ENCODE peak calls at places on chromosomes 6 and 20, in five cellular contexts. E is activated B cell treated with CpG ODN at 0.5 μM for 24 hours, N is AG09309, W is OCI-LY7, T is SK-N-SH. Q is an unnamed sample.

GRCh38 chr6:66340736-66341135 is 633.7 kb upstream of the EYS start:
- DNase-seq in E (no peak), N (no peak), W (no peak), T (no peak), Q (no peak)

GRCh38 chr6:16380220-16380809 is 141.9 kb downstream of the GMPR start:
- DNase-seq in E (no peak), N (no peak), W (no peak), T (peak), Q (peak)

GRCh38 chr6:107977283-107977682 is 19.3 kb upstream of the SEC63 start:
- DNase-seq in E (no peak), N (no peak), W (peak), T (peak), Q (no peak)

GRCh38 chr6:67594366-67594765 is 1040.7 kb upstream of the ADGRB3 start:
- DNase-seq in E (no peak), N (no peak), W (no peak), T (no peak), Q (no peak)

GRCh38 chr6:166561766-166562165 is 24.7 kb downstream of the RAMACL start:
- DNase-seq in E (no peak), N (peak), W (no peak), T (no peak), Q (no peak)

GRCh38 chr20:49584418-49585382 is 16.8 kb upstream of the PTGIS start:
- DNase-seq in E (no peak), N (no peak), W (no peak), T (no peak), Q (no peak)

GRCh38 chr6:159790947-159791598 is 806 bp downstream of the MRPL18 start:
- DNase-seq in E (peak), N (no peak), W (peak), T (no peak), Q (peak)

GRCh38 chr6:98835149-98836024 is 1.0 kb downstream of the POU3F2 start:
- DNase-seq in E (no peak), N (no peak), W (no peak), T (peak), Q (no peak)

GRCh38 chr20:36932476-36933426 is 18.8 kb downstream of the SAMHD1 start:
- DNase-seq in E (no peak), N (no peak), W (no peak), T (no peak), Q (no peak)

GRCh38 chr6:9064156-9064555 is 628.8 kb upstream of the SLC35B3 start:
- DNase-seq in E (no peak), N (no peak), W (no peak), T (no peak), Q (no peak)

GRCh38 chr6:42260972-42261371 is 43.3 kb upstream of the MRPS10 start:
- DNase-seq in E (no peak), N (no peak), W (peak), T (peak), Q (no peak)

GRCh38 chr6:80523531-80523970 is 417.1 kb downstream of the BCKDHB start:
- DNase-seq in E (no peak), N (no peak), W (no peak), T (no peak), Q (no peak)

GRCh38 chr6:33619166-33619565 is 2.0 kb upstream of the ITPR3 start:
- DNase-seq in E (no peak), N (no peak), W (no peak), T (no peak), Q (no peak)
- TF ChIP-seq CTCF in E (no peak), N (no peak), W (no peak), T (no peak), Q (no peak)

GRCh38 chr6:36595168-36595818 is 1.1 kb downstream of the SRSF3 start:
- DNase-seq in E (no peak), N (no peak), W (peak), T (peak), Q (no peak)

GRCh38 chr6:36596359-36596758 is 2.2 kb downstream of the SRSF3 start:
- DNase-seq in E (no peak), N (no peak), W (no peak), T (no peak), Q (no peak)

GRCh38 chr6:36594816-36595167 is 630 bp downstream of the SRSF3 start:
- DNase-seq in E (no peak), N (no peak), W (peak), T (no peak), Q (no peak)

GRCh38 chr6:36592221-36592655 is 1.9 kb upstream of the SRSF3 start:
- DNase-seq in E (no peak), N (no peak), W (peak), T (no peak), Q (peak)

GRCh38 chr6:36594029-36594815 is at the start of gene SRSF3:
- DNase-seq in E (peak), N (peak), W (peak), T (peak), Q (peak)
- TF ChIP-seq CTCF in E (no peak), N (peak), W (peak), T (peak), Q (peak)

GRCh38 chr6:128333581-128334223 is 186.7 kb downstream of the PTPRK start:
- DNase-seq in E (no peak), N (no peak), W (no peak), T (no peak), Q (no peak)

GRCh38 chr6:128323011-128323410 is 197.4 kb downstream of the PTPRK start:
- DNase-seq in E (no peak), N (no peak), W (no peak), T (no peak), Q (no peak)

DNA sequence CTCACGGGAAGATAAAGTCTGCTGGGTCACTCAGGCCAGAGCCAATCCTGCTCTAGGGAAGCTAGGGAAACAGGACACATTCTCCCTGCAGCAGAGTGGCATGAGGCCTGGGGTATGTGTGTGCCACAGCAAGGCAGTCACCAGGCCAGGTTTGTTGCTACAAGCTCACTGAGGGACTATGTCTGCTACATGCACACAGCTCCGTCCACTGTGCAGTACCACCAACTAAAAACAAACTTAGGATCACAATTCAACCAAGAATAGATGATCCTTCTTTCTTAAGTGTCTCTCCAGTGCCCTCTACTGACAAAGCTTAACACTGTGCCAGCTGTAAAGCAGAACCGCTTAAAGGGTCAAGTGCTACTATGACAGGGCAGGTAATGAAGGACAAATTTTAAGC is 192.5 kb downstream of the PTPRK start:
- DNase-seq in E (no peak), N (no peak), W (peak), T (peak), Q (peak)
- TF ChIP-seq CTCF in E (no peak), N (peak), W (peak), T (peak), Q (peak)

GRCh38 chr20:3785240-3786125 is 1.1 kb downstream of the CENPB start:
- DNase-seq in E (no peak), N (no peak), W (no peak), T (peak), Q (no peak)

GRCh38 chr20:3784863-3785239 is 1.7 kb downstream of the CENPB start:
- DNase-seq in E (no peak), N (no peak), W (no peak), T (no peak), Q (no peak)

GRCh38 chr20:3786126-3786484 is 435 bp downstream of the CENPB start:
- DNase-seq in E (no peak), N (no peak), W (no peak), T (peak), Q (peak)

GRCh38 chr20:3788685-3789155 is 2.2 kb upstream of the CENPB start:
- DNase-seq in E (no peak), N (no peak), W (peak), T (no peak), Q (no peak)

DNA sequence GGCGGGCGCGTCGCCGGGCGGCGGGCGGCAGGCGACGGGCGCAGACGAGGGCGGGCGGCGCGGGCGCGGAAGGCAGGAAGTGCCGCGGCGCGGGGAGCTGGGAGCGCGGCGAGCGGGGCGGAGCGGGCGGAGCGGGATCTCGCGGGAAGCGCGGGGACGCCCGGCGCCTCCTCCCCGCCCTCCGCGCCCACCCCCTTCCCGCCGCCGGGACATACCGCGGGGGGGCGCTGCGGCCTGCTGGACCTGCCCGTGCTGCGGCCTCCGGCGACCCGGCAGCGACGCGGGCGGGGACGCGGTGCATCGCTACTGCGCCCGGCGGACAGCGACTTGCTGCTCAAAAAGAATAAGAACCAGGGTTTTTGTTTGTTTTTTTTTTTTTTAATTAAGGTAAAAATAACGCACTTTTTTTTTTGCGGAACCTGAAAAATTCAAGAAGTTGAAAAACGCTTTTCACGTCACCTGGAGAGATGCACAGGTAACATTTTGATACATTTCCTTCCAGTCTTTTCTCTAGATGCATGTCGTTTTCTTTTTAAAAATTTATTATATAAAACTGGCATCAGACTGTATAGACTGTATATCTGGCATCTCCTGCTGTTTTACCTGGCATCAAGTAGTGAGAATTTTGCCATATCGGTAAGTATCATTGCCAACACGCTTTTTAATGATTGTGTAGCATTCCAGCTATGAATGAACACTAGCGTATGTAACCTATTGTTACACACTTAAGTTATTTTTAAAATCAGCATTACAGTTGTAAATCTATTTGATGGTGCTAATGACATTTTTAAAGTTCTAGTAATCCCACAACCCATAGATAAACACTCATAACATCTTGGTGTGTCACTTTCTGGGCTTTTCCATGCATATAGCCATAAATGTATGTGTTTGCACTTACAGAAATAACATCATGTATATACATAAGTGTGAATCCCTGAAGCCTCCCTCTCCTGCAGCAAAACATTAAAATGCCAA is at the start of gene CENPB:
- DNase-seq in E (peak), N (no peak), W (peak), T (peak), Q (peak)
- TF ChIP-seq CTCF in E (no peak), N (peak), W (peak), T (peak), Q (peak)

DNA sequence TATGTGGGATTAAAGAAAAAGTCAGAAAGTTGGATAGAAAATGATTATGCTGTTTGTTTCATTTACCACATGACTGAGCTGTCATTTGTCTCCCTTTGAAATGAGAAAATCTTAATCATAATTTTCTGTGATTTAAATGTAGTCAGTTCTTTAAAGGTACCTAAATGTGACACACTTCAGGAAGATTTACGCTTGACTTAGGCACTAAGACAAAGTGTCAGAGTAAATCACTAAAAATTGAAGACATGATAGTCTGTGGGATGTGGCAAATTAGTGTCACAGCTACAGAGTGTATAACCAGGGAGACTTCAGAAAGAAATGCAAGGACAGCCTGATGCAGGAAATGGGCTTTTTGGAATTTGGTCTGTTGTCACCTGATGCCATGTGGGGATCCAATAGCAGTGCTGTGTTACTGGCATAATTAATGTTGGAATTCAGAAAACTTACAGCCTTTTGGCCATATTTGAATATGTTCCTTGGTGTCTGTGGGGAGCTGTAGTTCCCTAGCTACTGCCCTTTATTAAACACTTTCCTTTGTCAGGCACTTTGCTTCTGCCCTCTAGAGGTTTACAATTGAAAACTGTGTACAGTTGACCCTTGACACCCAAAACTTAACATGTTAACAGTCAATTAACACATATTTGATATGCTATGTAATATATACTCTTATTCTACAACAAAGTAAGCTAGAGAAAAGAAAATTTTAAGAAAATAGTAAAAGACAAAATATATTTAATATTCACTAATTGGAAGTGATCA is 493.8 kb downstream of the UTRN start:
- DNase-seq in E (no peak), N (no peak), W (peak), T (no peak), Q (no peak)
- TF ChIP-seq CTCF in E (no peak), N (no peak), W (peak), T (no peak), Q (peak)

DNA sequence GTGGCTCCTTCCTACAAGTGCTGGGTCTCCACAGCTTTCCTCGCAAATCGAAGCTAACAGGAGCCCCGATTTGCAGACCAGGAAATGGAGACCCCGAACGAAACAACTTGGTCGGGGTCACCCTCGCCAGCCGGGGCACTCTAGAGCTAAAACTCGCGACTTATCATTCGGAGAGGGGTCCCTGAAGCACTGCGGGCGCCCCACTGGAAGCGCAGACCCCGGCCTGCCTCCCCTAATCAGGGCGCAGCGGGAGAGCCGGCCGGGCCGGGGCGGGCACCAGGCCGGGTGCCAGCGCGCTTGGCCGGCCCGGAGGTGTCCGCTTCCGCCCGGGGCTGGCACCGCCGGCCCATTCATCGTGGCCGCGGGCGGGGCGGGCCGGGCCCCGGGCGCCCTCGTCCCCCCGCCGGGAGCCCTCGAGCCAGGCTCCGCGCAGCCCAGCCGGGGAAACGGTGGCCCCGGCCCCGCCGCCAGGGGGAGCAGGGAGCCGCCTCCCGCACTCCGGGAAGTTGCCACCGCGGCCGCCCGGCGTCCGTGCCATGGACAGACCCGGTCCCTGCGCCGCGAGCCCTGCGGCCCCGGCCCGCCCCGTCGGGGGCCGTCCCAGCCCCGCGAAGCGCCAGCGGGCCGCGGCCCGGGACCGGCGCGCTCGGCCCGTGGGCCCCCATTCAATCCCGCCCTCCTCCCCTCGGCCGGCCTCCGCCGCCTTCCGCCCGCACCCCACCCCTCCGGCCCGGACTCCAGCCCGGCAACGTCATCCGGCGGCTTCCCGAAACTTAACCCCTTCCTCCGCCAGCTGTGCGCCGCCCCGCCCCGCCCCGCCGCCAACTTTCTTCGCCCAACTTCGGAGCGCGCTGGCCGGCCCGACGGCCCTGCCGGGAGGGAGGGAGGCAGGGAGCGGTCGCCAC is 954 bp downstream of the RRBP1 start:
- DNase-seq in E (peak), N (no peak), W (peak), T (peak), Q (peak)
- TF ChIP-seq CTCF in E (no peak), N (peak), W (no peak), T (peak), Q (peak)

GRCh38 chr6:116099036-116099435 is 1.6 kb upstream of the NT5DC1 start:
- DNase-seq in E (no peak), N (no peak), W (no peak), T (no peak), Q (no peak)

GRCh38 chr6:116100419-116101297 is at the start of gene NT5DC1:
- DNase-seq in E (peak), N (no peak), W (peak), T (peak), Q (peak)

GRCh38 chr6:116102856-116103255 is 2.2 kb downstream of the NT5DC1 start:
- DNase-seq in E (no peak), N (no peak), W (peak), T (no peak), Q (no peak)

GRCh38 chr6:116101298-116101718 is 655 bp downstream of the NT5DC1 start:
- DNase-seq in E (no peak), N (no peak), W (no peak), T (no peak), Q (no peak)

DNA sequence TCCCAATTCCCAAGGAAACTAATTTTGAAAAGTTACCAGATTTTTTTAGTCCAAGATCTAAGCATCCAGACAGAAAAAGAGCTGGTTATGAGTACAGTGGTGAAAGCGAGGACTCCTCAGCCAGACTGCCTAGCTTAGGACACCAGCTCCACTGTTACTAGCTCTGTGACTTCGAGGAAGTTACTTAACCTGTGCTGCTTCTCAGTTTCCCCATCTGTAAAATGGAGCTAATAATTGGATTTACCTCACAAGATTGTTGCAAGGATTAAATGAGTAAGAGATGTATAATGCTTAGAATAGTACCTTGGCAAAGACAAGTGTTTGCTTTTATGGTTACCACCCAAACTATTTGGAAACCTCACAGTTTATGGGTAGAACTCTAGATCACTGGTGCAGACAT is 1.1 kb downstream of the NT5DC1 start:
- DNase-seq in E (no peak), N (no peak), W (peak), T (no peak), Q (no peak)
- TF ChIP-seq CTCF in E (no peak), N (no peak), W (no peak), T (no peak), Q (no peak)

GRCh38 chr20:23058240-23058639 is 8.8 kb upstream of the THBD start:
- DNase-seq in E (no peak), N (no peak), W (no peak), T (no peak), Q (no peak)
- TF ChIP-seq CTCF in E (no peak), N (no peak), W (no peak), T (no peak), Q (no peak)

DNA sequence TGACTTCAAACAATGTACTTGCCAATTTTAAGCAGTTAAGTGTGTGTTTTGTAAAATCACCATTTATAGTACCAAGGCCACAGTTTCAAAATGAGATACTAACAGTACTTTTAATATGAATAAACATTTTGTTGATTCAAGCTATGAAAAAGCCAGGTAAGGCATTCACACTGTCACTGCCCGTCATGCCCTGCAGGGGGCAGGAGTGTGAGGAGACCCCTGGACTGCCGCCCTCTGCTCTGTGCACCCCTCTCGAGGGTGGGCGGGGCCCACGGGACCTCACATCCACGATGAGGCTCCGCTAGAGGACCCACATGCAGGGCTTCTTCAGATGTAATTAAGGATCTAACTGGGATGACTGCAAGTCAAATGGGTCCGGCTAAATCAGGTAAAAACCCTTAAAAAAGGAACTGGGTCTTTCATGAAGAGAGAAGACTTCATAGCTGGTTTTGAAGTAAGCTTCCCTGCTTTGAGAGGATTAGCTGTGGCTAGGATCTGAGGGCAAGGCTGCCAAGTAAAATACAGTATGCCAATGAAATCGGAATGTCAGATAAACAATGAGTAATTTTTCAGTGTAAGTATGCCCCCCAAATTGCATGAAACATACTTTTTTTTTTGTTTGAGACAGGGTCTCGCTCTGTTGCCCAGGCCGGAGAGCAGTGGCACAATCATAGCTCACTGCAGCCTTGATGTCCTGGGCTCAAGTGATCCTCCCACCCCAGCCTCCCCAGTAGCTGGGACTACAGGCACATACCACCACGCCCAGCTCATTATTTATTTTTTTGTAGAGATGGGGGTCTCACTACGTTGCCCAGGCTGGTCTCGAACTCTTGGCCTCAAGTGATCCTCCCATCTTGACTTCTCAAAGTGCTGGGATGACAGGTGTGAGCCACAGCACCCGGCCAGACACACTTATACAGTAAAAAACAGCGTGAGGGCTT is 18.7 kb downstream of the DIDO1 start:
- DNase-seq in E (no peak), N (no peak), W (peak), T (peak), Q (no peak)
- TF ChIP-seq CTCF in E (no peak), N (peak), W (peak), T (peak), Q (peak)

GRCh38 chr6:111580826-111581505 is 24.7 kb downstream of the TRAF3IP2 start:
- DNase-seq in E (no peak), N (no peak), W (no peak), T (no peak), Q (no peak)
- TF ChIP-seq CTCF in E (no peak), N (no peak), W (no peak), T (no peak), Q (no peak)